ENCODE peak calls at places on chromosomes 5 and 9, in four cellular contexts. Z is right atrium auricular region, J is mesothelial cell of epicardium, D is pancreas. Q is an unnamed sample.

GRCh38 chr9:17613723-17614122 is 34.9 kb downstream of the SH3GL2 start:
- DNase-seq in Z (no peak), J (no peak), D (no peak), Q (no peak)

GRCh38 chr5:136890431-136891148 is 525.2 kb upstream of the TRPC7 start:
- DNase-seq in Z (no peak), J (no peak), D (no peak), Q (no peak)

GRCh38 chr5:171975877-171976667 is 30.4 kb downstream of the FBXW11 start:
- DNase-seq in Z (no peak), J (no peak), D (no peak), Q (no peak)

GRCh38 chr9:109821711-109822110 is 41.7 kb downstream of the PALM2AKAP2 start:
- DNase-seq in Z (no peak), J (no peak), D (no peak), Q (no peak)

GRCh38 chr5:10424124-10424731 is 17.5 kb upstream of the ROPN1L start:
- DNase-seq in Z (no peak), J (no peak), D (no peak), Q (no peak)

GRCh38 chr5:1103505-1104326 is 8.1 kb downstream of the SLC12A7 start:
- DNase-seq in Z (peak; percentile 84), J (no peak), D (peak; percentile 68), Q (peak; percentile 84)

GRCh38 chr5:164065266-164065665 is 559.8 kb downstream of the MAT2B start:
- DNase-seq in Z (no peak), J (no peak), D (no peak), Q (no peak)

GRCh38 chr5:164422400-164422799 is 917.0 kb downstream of the MAT2B start:
- DNase-seq in Z (no peak), J (no peak), D (no peak), Q (no peak)

GRCh38 chr5:58681943-58682342 is 99.1 kb downstream of the RAB3C start:
- DNase-seq in Z (no peak), J (no peak), D (no peak), Q (no peak)

GRCh38 chr9:84139296-84140100 is 158.9 kb downstream of the RMI1 start:
- DNase-seq in Z (no peak), J (no peak), D (peak; percentile 36), Q (peak; percentile 79)

GRCh38 chr5:160045004-160045403 is 36.1 kb downstream of the TTC1 start:
- DNase-seq in Z (no peak), J (no peak), D (no peak), Q (no peak)

GRCh38 chr9:135448570-135449180 is 30.9 kb upstream of the PPP1R26 start:
- DNase-seq in Z (no peak), J (no peak), D (no peak), Q (no peak)

GRCh38 chr5:154446183-154447073 is 631 bp downstream of the SAP30L start:
- DNase-seq in Z (peak; percentile 68), J (peak; percentile 77), D (peak; percentile 40), Q (peak; percentile 54)

GRCh38 chr5:133814152-133814551 is 154.3 kb downstream of the C5orf15 start:
- DNase-seq in Z (no peak), J (no peak), D (no peak), Q (no peak)

GRCh38 chr5:39629946-39630345 is 205.2 kb upstream of the DAB2 start:
- DNase-seq in Z (no peak), J (no peak), D (no peak), Q (no peak)

DNA sequence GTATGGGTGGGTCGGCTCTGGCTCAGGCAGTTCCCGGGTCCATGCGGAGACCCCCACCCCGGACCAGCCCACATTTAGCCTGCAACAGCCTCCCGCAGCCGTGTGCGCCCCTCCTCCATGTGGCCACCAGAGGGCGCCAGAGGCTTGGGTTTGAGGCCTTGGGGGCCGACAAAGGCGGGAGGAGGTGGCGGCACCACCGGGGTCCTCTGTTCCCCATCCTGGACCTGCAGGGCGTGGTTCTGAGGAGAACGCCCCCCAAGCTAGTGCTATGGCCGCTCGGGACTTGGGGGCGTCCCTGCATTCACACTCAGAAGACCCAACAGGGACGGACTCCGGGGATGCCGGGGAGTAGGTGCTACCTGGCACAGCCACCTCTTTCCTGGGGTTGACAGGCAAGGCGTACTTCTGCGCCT is 16.5 kb downstream of the ASS1 start:
- DNase-seq in Z (no peak), J (peak; percentile 86), D (peak; percentile 66), Q (peak; percentile 73)
- TF ChIP-seq CTCF in Z (peak; percentile 95), J (peak; percentile 98), D (peak; percentile 95), Q (peak; percentile 86)

GRCh38 chr5:6442333-6442732 is 6.3 kb upstream of the UBE2QL1 start:
- DNase-seq in Z (no peak), J (no peak), D (no peak), Q (no peak)
- TF ChIP-seq CTCF in Z (no peak), J (no peak), D (no peak), Q (no peak)

GRCh38 chr5:174096619-174097018 is 51.1 kb downstream of the NSG2 start:
- DNase-seq in Z (no peak), J (no peak), D (no peak), Q (no peak)
- TF ChIP-seq CTCF in Z (no peak), J (no peak), D (no peak), Q (no peak)

GRCh38 chr9:126014726-126015125 is 267.6 kb downstream of the PBX3 start:
- DNase-seq in Z (no peak), J (no peak), D (no peak), Q (no peak)

DNA sequence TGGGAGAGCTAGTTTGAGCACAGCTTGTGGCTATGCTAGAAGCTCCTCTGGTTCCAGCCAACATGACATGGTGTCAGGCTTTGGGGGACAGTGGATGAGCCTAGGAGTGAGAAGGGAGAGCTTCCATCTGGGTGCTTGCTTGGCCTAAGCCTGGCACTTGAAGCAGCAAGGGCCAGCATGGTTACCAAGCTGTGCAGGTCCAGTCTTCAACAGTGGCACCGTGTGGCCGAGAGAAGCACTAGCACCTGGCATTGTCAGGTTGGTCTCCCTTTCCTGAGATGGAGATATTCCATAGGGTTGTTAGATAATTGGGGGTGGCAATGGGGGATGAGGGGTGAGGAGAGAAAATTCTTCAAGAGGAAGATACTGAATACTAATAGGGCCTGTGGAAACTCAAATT is 261.9 kb downstream of the PBX3 start:
- DNase-seq in Z (no peak), J (no peak), D (no peak), Q (no peak)
- TF ChIP-seq CTCF in Z (no peak), J (no peak), D (no peak), Q (no peak)

GRCh38 chr5:16776611-16777251 is 159.4 kb downstream of the MYO10 start:
- DNase-seq in Z (no peak), J (no peak), D (peak; percentile 29), Q (no peak)
- TF ChIP-seq CTCF in Z (peak; percentile 53), J (no peak), D (no peak), Q (no peak)

DNA sequence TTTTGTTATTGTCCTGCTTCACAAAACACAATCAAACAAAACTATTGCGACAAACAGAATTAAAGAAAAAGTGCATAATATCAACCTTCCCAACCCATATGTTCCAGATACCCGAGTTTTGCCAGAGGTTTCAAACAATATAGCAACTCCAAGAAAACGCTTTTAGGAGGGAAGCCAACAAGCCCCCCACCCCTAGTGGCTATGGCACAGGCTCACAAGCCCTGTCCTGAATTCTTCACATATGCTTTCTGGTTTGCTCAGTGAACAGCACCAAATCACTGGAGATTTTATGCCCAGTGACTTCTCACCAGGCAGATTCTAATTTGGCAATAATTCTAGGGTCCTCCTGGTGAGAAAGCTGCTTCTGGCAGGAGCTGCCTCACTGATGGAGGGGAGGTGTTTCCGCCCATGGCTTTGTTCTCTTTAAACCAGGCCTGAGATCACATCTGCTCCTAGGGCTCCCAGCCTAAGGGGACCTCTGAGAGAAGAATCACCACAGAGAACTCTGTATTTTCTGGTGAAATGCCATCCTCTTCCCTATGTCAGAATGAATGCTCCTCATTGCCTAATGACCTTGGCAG is 1982.4 kb downstream of the EFNA5 start:
- DNase-seq in Z (no peak), J (no peak), D (no peak), Q (no peak)
- TF ChIP-seq CTCF in Z (no peak), J (no peak), D (no peak), Q (no peak)